ENCODE peak calls at places on chromosome 14, in eight cellular contexts. I is activated CD4-positive, alpha-beta T cell treated with anti-CD3 and anti-CD28 coated beads, Interleukin-2, amount 50 U/mL, for 24 hours; O is A549; C is stomach; G is tibial artery; Q is stimulated activated CD4-positive, alpha-beta T cell treated with anti-CD3 and anti-CD28 coated beads, Interleukin-2, amount 100 ng/mL, for 48 hours; T is NCI-H1694 treated with DMSO at 0.1 percent for 48 hours; D is NCI-H2081. V is an unnamed sample.

GRCh38 chr14:67564236-67564635 is 31.1 kb downstream of the PLEKHH1 start:
- DNase-seq in O (no peak), I (no peak), C (no peak), T (no peak), G (peak), Q (no peak), D (no peak), V (no peak)

GRCh38 chr14:64841121-64841611 is 38.5 kb downstream of the SPTB start:
- DNase-seq in I (no peak), Q (no peak), O (peak), D (no peak), C (no peak), G (no peak), T (no peak), V (no peak)

GRCh38 chr14:26687438-26687837 is 89.6 kb upstream of the NOVA1 start:
- DNase-seq in T (no peak), G (no peak), C (no peak), O (no peak), Q (no peak), D (no peak), I (no peak), V (no peak)

GRCh38 chr14:69107407-69108003 is 45.4 kb downstream of the DCAF5 start:
- DNase-seq in G (no peak), T (peak), O (peak), Q (no peak), I (peak), D (peak), C (peak), V (peak)

GRCh38 chr14:26984318-26985177 is 386.7 kb upstream of the NOVA1 start:
- DNase-seq in O (no peak), T (peak), G (peak), I (no peak), Q (peak), D (peak), C (peak), V (peak)

GRCh38 chr14:59811850-59812249 is 58.7 kb downstream of the RTN1 start:
- DNase-seq in Q (no peak), D (no peak), O (no peak), I (no peak), G (no peak), C (no peak), T (no peak), V (no peak)

GRCh38 chr14:71498151-71498734 is 434.0 kb upstream of the RGS6 start:
- DNase-seq in I (no peak), D (no peak), Q (no peak), G (no peak), C (no peak), T (no peak), O (no peak), V (no peak)

GRCh38 chr14:64646103-64646502 is 58.1 kb upstream of the PLEKHG3 start:
- DNase-seq in G (no peak), C (no peak), D (no peak), O (no peak), Q (no peak), I (no peak), T (no peak), V (no peak)

GRCh38 chr14:35416108-35416750 is 11.7 kb upstream of the NFKBIA start:
- DNase-seq in D (no peak), T (no peak), Q (peak), I (peak), G (no peak), O (no peak), C (no peak), V (no peak)

GRCh38 chr14:76613616-76614015 is 147.7 kb upstream of the VASH1 start:
- DNase-seq in Q (no peak), T (no peak), O (no peak), I (no peak), C (no peak), D (no peak), G (no peak), V (no peak)

GRCh38 chr14:35534884-35535793 is 1.2 kb downstream of the INSM2 start:
- DNase-seq in T (no peak), D (no peak), C (peak), G (peak), Q (peak), I (peak), O (peak), V (no peak)

GRCh38 chr14:88786715-88787114 is 6.0 kb downstream of the EML5 start:
- DNase-seq in T (no peak), I (no peak), Q (no peak), D (no peak), G (no peak), C (no peak), O (no peak), V (no peak)

GRCh38 chr14:77003960-77004710 is 24.4 kb downstream of the IRF2BPL start:
- DNase-seq in O (no peak), D (no peak), G (no peak), I (no peak), Q (no peak), T (no peak), C (peak), V (no peak)

GRCh38 chr14:74491952-74492351 is 1.2 kb downstream of the NPC2 start:
- DNase-seq in G (no peak), C (no peak), T (no peak), D (no peak), Q (no peak), O (peak), I (no peak), V (no peak)

GRCh38 chr14:91303091-91303923 is 58.8 kb upstream of the GPR68 start:
- DNase-seq in O (peak), Q (peak), G (no peak), I (peak), C (no peak), T (no peak), D (no peak), V (no peak)

GRCh38 chr14:35438910-35439713 is 34.6 kb upstream of the NFKBIA start:
- DNase-seq in C (no peak), Q (no peak), T (no peak), D (no peak), G (no peak), I (no peak), O (no peak), V (no peak)

GRCh38 chr14:54681819-54682261 is 114.9 kb downstream of the SAMD4A start:
- DNase-seq in I (no peak), D (no peak), G (no peak), T (no peak), C (no peak), Q (no peak), O (no peak), V (no peak)

GRCh38 chr14:55288439-55288838 is 17.2 kb downstream of the FBXO34 start:
- DNase-seq in Q (no peak), C (no peak), G (no peak), I (no peak), D (no peak), O (no peak), T (no peak), V (no peak)

GRCh38 chr14:65312859-65313258 is 99.7 kb upstream of the FUT8 start:
- DNase-seq in G (no peak), T (no peak), O (no peak), C (no peak), I (no peak), D (no peak), Q (no peak), V (no peak)

GRCh38 chr14:94051779-94052178 is 25.6 kb downstream of the OTUB2 start:
- DNase-seq in I (no peak), T (no peak), C (no peak), Q (no peak), D (no peak), O (no peak), G (peak), V (no peak)

GRCh38 chr14:33675415-33676130 is 275.3 kb downstream of the EGLN3 start:
- DNase-seq in Q (no peak), D (no peak), I (no peak), G (no peak), T (no peak), C (no peak), O (no peak), V (no peak)

GRCh38 chr14:103099081-103099732 is 4.7 kb downstream of the EXOC3L4 start:
- DNase-seq in Q (no peak), O (no peak), I (no peak), D (no peak), G (no peak), C (peak), T (no peak), V (no peak)

GRCh38 chr14:102923201-102923919 is 897 bp downstream of the AMN start:
- DNase-seq in D (no peak), T (no peak), O (no peak), I (no peak), Q (no peak), G (no peak), C (no peak), V (no peak)

GRCh38 chr14:54278087-54278486 is 118.7 kb upstream of the CDKN3 start:
- DNase-seq in O (no peak), G (no peak), D (peak), T (peak), I (no peak), Q (no peak), C (no peak), V (no peak)

GRCh38 chr14:42606839-42607238 is 1000.2 kb downstream of the LRFN5 start:
- DNase-seq in I (no peak), C (no peak), T (no peak), O (no peak), G (no peak), Q (no peak), D (no peak), V (no peak)

GRCh38 chr14:64329149-64329548 is 35.0 kb upstream of the ESR2 start:
- DNase-seq in C (no peak), G (no peak), T (no peak), Q (no peak), D (no peak), O (no peak), I (no peak), V (no peak)

GRCh38 chr14:74348241-74348734 is at the start of gene VRTN:
- DNase-seq in T (no peak), G (no peak), C (no peak), O (no peak), D (no peak), Q (no peak), I (no peak), V (no peak)

GRCh38 chr14:32934891-32935633 is 3.6 kb upstream of the NPAS3 start:
- DNase-seq in G (no peak), O (no peak), D (peak), I (no peak), T (no peak), C (no peak), Q (no peak), V (no peak)

GRCh38 chr14:52748647-52749292 is 18.8 kb downstream of the STYX start:
- DNase-seq in G (no peak), Q (no peak), I (no peak), C (no peak), O (no peak), T (no peak), D (no peak), V (no peak)

GRCh38 chr14:86944434-86944833 is 1048.5 kb downstream of the GALC start:
- DNase-seq in G (no peak), O (no peak), I (no peak), D (no peak), Q (no peak), C (no peak), T (no peak), V (no peak)

GRCh38 chr14:30874120-30874998 is at the start of gene COCH:
- DNase-seq in C (peak), I (no peak), O (peak), G (no peak), Q (peak), T (peak), D (peak), V (no peak)

GRCh38 chr14:69320581-69321365 is 60.8 kb downstream of the GALNT16 start:
- DNase-seq in T (no peak), D (no peak), I (no peak), Q (no peak), C (no peak), G (peak), O (no peak), V (no peak)

GRCh38 chr14:101078892-101079221 is 175.3 kb upstream of the RTL1 start:
- DNase-seq in D (no peak), C (peak), I (no peak), T (no peak), Q (no peak), O (no peak), G (no peak), V (no peak)

GRCh38 chr14:89899917-89900680 is 54.4 kb downstream of the EFCAB11 start:
- DNase-seq in T (peak), D (peak), O (no peak), I (no peak), G (no peak), C (no peak), Q (no peak), V (no peak)

GRCh38 chr14:58789756-58790155 is 152.0 kb downstream of the DACT1 start:
- DNase-seq in O (no peak), G (no peak), D (no peak), C (no peak), T (no peak), Q (no peak), I (no peak), V (no peak)

GRCh38 chr14:81829447-81829846 is 295.8 kb upstream of the SEL1L start:
- DNase-seq in C (no peak), T (no peak), I (no peak), O (no peak), G (no peak), D (no peak), Q (no peak), V (no peak)

GRCh38 chr14:44612002-44612401 is 104.9 kb upstream of the FSCB start:
- DNase-seq in G (no peak), I (no peak), T (no peak), Q (no peak), O (no peak), D (no peak), C (no peak), V (no peak)

GRCh38 chr14:79972230-79972629 is 239.1 kb downstream of the DIO2 start:
- DNase-seq in O (no peak), D (no peak), Q (no peak), T (no peak), I (no peak), C (no peak), G (no peak), V (no peak)

GRCh38 chr14:70642313-70643235 is 858 bp downstream of the TTC9 start:
- DNase-seq in G (no peak), D (no peak), T (peak), C (no peak), Q (no peak), I (no peak), O (no peak), V (no peak)